ENCODE peak calls at places on chromosomes 1 and 21, in eight cellular contexts. V is ovary, O is fibroblast of lung, L is suprapubic skin, P is IMR-90, T is left lung, X is left ventricle myocardium inferior, Q is right cardiac atrium. G is an unnamed sample. For H3K27me3 and H3K9me3, the result is how much of the 10 kb centered on the place peaks cover.

GRCh38 chr1:88998716-88999115 is 6.3 kb upstream of the KYAT3 start:
- DNase-seq in V (no peak), O (peak), L (no peak), P (peak), T (no peak), X (no peak), Q (no peak), G (peak)

GRCh38 chr1:156663178-156663577 is 14.0 kb downstream of the NES start:
- DNase-seq in V (no peak), O (peak), L (no peak), P (peak), T (no peak), X (peak), Q (peak), G (no peak)

GRCh38 chr1:5688479-5689077 is 303.6 kb downstream of the NPHP4 start:
- DNase-seq in V (no peak), O (no peak), L (no peak), P (no peak), T (no peak), X (no peak), Q (no peak), G (no peak)

GRCh38 chr1:110594466-110595076 is 11.6 kb downstream of the KCNA2 start:
- DNase-seq in V (no peak), O (no peak), L (no peak), P (no peak), T (no peak), X (no peak), Q (no peak), G (no peak)

GRCh38 chr1:8731162-8731561 is 86.3 kb downstream of the RERE start:
- DNase-seq in V (no peak), O (no peak), L (no peak), P (no peak), T (no peak), X (no peak), Q (no peak), G (no peak)

GRCh38 chr1:42941640-42942330 is 16.9 kb downstream of the SLC2A1 start:
- DNase-seq in V (no peak), O (peak), L (no peak), P (peak), T (peak), X (peak), Q (peak), G (no peak)

GRCh38 chr1:175901076-175901475 is 157.7 kb upstream of the TNR start:
- DNase-seq in V (no peak), O (no peak), L (no peak), P (no peak), T (no peak), X (no peak), Q (no peak), G (no peak)

GRCh38 chr1:201719812-201720521 is 109.0 kb upstream of the IPO9 start:
- DNase-seq in V (peak), O (peak), L (peak), P (peak), T (peak), X (peak), Q (peak), G (no peak)

GRCh38 chr1:74729741-74730478 is 2.9 kb downstream of the CRYZ start:
- DNase-seq in V (no peak), O (peak), L (no peak), P (peak), T (no peak), X (no peak), Q (no peak), G (no peak)

GRCh38 chr21:36200089-36200561 is 43.5 kb downstream of the DOP1B start:
- DNase-seq in V (no peak), O (no peak), L (no peak), P (no peak), T (peak), X (no peak), Q (no peak), G (no peak)

GRCh38 chr1:58620926-58621325 is 43.9 kb upstream of the TACSTD2 start:
- DNase-seq in V (no peak), O (no peak), L (no peak), P (no peak), T (no peak), X (no peak), Q (no peak), G (no peak)

GRCh38 chr1:24713736-24714135 is 31.5 kb upstream of the CLIC4 start:
- DNase-seq in V (no peak), O (no peak), L (no peak), P (no peak), T (no peak), X (no peak), Q (no peak), G (no peak)

GRCh38 chr1:68506386-68506785 is 9.5 kb upstream of the DEPDC1 start:
- DNase-seq in V (no peak), O (no peak), L (no peak), P (peak), T (no peak), X (no peak), Q (no peak), G (no peak)

GRCh38 chr1:44327679-44328491 is 27.2 kb downstream of the ERI3 start:
- DNase-seq in V (peak), O (peak), L (peak), P (peak), T (peak), X (peak), Q (peak), G (peak)

GRCh38 chr1:69494171-69494570 is 73.6 kb upstream of the LRRC7 start:
- DNase-seq in V (no peak), O (peak), L (no peak), P (no peak), T (no peak), X (no peak), Q (no peak), G (peak)

GRCh38 chr1:153572569-153573015 is 6.9 kb upstream of the S100A2 start:
- DNase-seq in V (peak), O (peak), L (no peak), P (peak), T (peak), X (peak), Q (peak), G (no peak)

GRCh38 chr1:83901547-83902155 is 97.3 kb downstream of the TTLL7 start:
- DNase-seq in V (no peak), O (peak), L (no peak), P (peak), T (peak), X (no peak), Q (no peak), G (no peak)

GRCh38 chr21:32022141-32022540 is 149.3 kb downstream of the HUNK start:
- DNase-seq in V (no peak), O (no peak), L (no peak), P (no peak), T (no peak), X (no peak), Q (no peak), G (no peak)

GRCh38 chr21:32015740-32016139 is 142.9 kb downstream of the HUNK start:
- DNase-seq in V (no peak), O (no peak), L (no peak), P (no peak), T (no peak), X (no peak), Q (no peak), G (no peak)

GRCh38 chr21:32018381-32018780 is 145.6 kb downstream of the HUNK start:
- DNase-seq in V (no peak), O (no peak), L (no peak), P (no peak), T (no peak), X (no peak), Q (no peak), G (no peak)

GRCh38 chr21:32021319-32022027 is 148.7 kb downstream of the HUNK start:
- DNase-seq in V (peak), O (no peak), L (no peak), P (no peak), T (no peak), X (peak), Q (peak), G (no peak)

DNA sequence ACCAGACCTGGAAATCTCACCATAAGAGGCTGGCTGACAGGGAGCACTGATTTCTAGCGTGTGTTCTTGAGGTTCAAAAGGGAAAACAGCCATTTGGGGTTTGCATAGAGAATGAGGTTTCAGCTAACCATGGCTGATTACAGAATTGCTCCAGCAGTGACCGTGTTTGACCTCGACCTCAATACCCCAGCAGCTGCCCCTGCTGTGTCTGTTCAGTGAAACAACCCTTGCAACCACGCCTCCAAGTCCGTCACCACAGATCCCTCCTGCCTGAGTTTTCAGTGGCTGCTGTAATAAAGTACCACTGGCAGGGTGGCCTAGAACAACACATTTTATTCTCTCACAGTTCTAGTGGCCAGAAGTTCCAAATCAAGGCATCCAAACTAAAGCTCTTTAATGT is 147.7 kb downstream of the HUNK start:
- DNase-seq in V (no peak), O (no peak), L (no peak), P (no peak), T (no peak), X (no peak), Q (no peak), G (no peak)
- H3K27me3 ChIP-seq in V (under half), O (under half), L (under half), P (under half), T (under half), X (under half), Q (under half), G (under half)

DNA sequence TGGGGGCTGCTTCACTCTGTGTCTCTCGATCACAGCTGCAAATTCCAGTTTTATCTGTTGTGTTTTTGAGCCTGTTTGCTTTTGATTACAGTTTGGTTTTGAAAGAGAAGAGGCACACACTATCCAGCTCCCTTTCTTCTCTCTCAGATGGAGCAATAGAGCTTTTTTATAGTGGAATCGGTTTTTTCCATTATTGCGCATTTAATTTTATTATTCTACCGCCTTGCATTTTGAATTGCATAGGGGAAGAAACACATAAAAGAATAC is 86.2 kb downstream of the MRPS6 start:
- DNase-seq in V (no peak), O (no peak), L (no peak), P (no peak), T (no peak), X (no peak), Q (no peak), G (no peak)
- H3K9me3 ChIP-seq in V (under half), O (under half), L (under half), P (under half), T (half or more), X (under half), Q (under half), G (under half)

GRCh38 chr1:47024138-47024856 is 828 bp downstream of the CYP4X1 start:
- DNase-seq in V (no peak), O (no peak), L (no peak), P (no peak), T (no peak), X (no peak), Q (no peak), G (no peak)
- H3K4me3 ChIP-seq in V (no peak), O (no peak), L (peak), P (no peak), T (peak), X (peak), Q (peak), G (no peak)

GRCh38 chr21:33033094-33033951 is 7.6 kb downstream of the OLIG2 start:
- DNase-seq in V (no peak), O (no peak), L (no peak), P (no peak), T (no peak), X (no peak), Q (no peak), G (no peak)

GRCh38 chr21:33033961-33034413 is 8.3 kb downstream of the OLIG2 start:
- DNase-seq in V (no peak), O (no peak), L (no peak), P (no peak), T (no peak), X (no peak), Q (no peak), G (no peak)

GRCh38 chr21:33036430-33037162 is 10.9 kb downstream of the OLIG2 start:
- DNase-seq in V (no peak), O (peak), L (no peak), P (peak), T (peak), X (peak), Q (no peak), G (no peak)

GRCh38 chr21:33032434-33033047 is 6.8 kb downstream of the OLIG2 start:
- DNase-seq in V (no peak), O (no peak), L (no peak), P (no peak), T (no peak), X (no peak), Q (no peak), G (no peak)

DNA sequence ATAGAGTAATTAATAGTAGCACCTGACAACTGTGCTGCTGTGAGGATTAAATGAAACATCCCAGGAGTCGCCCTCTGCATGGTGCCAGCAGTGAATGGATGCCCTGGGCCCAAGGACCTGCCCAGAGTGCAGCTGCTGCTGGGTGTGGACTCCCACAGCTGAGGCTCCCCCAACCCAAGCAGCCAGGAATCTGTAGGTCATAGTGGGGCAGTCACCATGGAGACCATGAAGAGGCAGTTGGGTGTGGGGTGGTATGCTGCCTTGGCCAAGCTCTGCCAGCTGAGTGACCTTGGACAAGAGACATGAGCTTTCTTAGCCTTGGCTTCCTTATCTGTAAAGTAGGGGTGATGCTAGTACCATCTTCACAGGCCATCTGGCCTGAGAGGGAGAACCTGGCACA is 9.4 kb downstream of the OLIG2 start:
- DNase-seq in V (no peak), O (no peak), L (no peak), P (no peak), T (no peak), X (no peak), Q (no peak), G (no peak)
- H3K27me3 ChIP-seq in V (under half), O (under half), L (half or more), P (under half), T (under half), X (half or more), Q (under half), G (under half)